ENCODE peak calls at places on chromosomes 1 and 21, in four cellular contexts. B is HepG2, D is K562, Z is IMR-90. X is an unnamed sample.

GRCh38 chr1:27602510-27603319 is 1.2 kb downstream of the AHDC1 start:
- DNase-seq in B (no peak), Z (peak; percentile 31), D (peak; percentile 81), X (peak; percentile 25)

GRCh38 chr1:98854137-98854536 is 150.5 kb downstream of the PLPPR5 start:
- DNase-seq in D (no peak), Z (no peak), B (no peak), X (no peak)

GRCh38 chr21:22961248-22961647 is 1963.0 kb downstream of the NCAM2 start:
- DNase-seq in Z (no peak), D (no peak), B (no peak), X (no peak)

GRCh38 chr1:26025517-26025916 is 3.9 kb downstream of the EXTL1 start:
- DNase-seq in Z (no peak), D (no peak), B (no peak), X (no peak)

GRCh38 chr1:235051521-235051920 is 77.1 kb downstream of the TOMM20 start:
- DNase-seq in Z (no peak), B (no peak), D (no peak), X (no peak)

GRCh38 chr1:25210728-25211127 is 21.6 kb downstream of the SYF2 start:
- DNase-seq in Z (no peak), D (no peak), B (no peak), X (no peak)

GRCh38 chr1:166270476-166271150 is 103.8 kb upstream of the FAM78B start:
- DNase-seq in B (no peak), D (no peak), Z (no peak), X (no peak)

GRCh38 chr1:10679521-10680220 is 116.8 kb downstream of the CASZ1 start:
- DNase-seq in D (peak; percentile 75), Z (peak; percentile 62), B (peak; percentile 82), X (peak; percentile 57)

GRCh38 chr1:4659247-4659646 is 4.8 kb downstream of the AJAP1 start:
- DNase-seq in Z (no peak), D (no peak), B (no peak), X (no peak)

GRCh38 chr1:28804071-28804470 is 7.9 kb upstream of the OPRD1 start:
- DNase-seq in B (no peak), Z (no peak), D (no peak), X (no peak)

GRCh38 chr1:49046305-49046704 is 269.6 kb upstream of the BEND5 start:
- DNase-seq in Z (no peak), D (no peak), B (no peak), X (no peak)

GRCh38 chr1:54227091-54227602 is 27.2 kb downstream of the MRPL37 start:
- DNase-seq in D (no peak), Z (peak; percentile 51), B (peak; percentile 27), X (peak; percentile 49)

GRCh38 chr1:96544831-96545221 is 176.8 kb upstream of the PTBP2 start:
- DNase-seq in Z (no peak), B (no peak), D (no peak), X (no peak)

GRCh38 chr1:34597877-34598514 is 156.9 kb upstream of the GJB5 start:
- DNase-seq in B (peak; percentile 32), Z (peak; percentile 6), D (peak; percentile 78), X (peak; percentile 46)

GRCh38 chr1:111908222-111908621 is 81.2 kb downstream of the KCND3 start:
- DNase-seq in D (no peak), B (no peak), Z (no peak), X (no peak)

GRCh38 chr1:77888429-77889239 is at the start of gene NEXN:
- DNase-seq in B (peak; percentile 44), Z (peak; percentile 79), D (peak; percentile 52), X (peak; percentile 13)

GRCh38 chr1:245153081-245153644 is 1.6 kb upstream of the KIF26B start:
- DNase-seq in Z (peak; percentile 72), D (peak; percentile 70), B (peak; percentile 43), X (peak; percentile 68)

GRCh38 chr1:204680461-204680860 is 5.1 kb downstream of the LRRN2 start:
- DNase-seq in D (no peak), B (no peak), Z (no peak), X (no peak)

GRCh38 chr1:243745361-243745760 is 104.7 kb downstream of the AKT3 start:
- DNase-seq in Z (peak; percentile 33), B (no peak), D (no peak), X (no peak)

GRCh38 chr1:197924516-197925123 is 7.4 kb downstream of the LHX9 start:
- DNase-seq in Z (peak; percentile 61), D (peak; percentile 61), B (peak; percentile 53), X (peak; percentile 75)

GRCh38 chr1:26181586-26182371 is 4.5 kb downstream of the CNKSR1 start:
- DNase-seq in Z (peak; percentile 13), D (no peak), B (no peak), X (no peak)

GRCh38 chr1:96306809-96307208 is 414.8 kb upstream of the PTBP2 start:
- DNase-seq in B (no peak), Z (peak; percentile 71), D (no peak), X (no peak)

GRCh38 chr1:109634771-109635750 is 15.4 kb downstream of the AMPD2 start:
- DNase-seq in Z (no peak), D (no peak), B (no peak), X (no peak)

GRCh38 chr1:163436133-163436532 is 114.4 kb downstream of the NUF2 start:
- DNase-seq in Z (no peak), B (no peak), D (no peak), X (no peak)

GRCh38 chr1:11262171-11263049 is at the start of gene MTOR:
- DNase-seq in Z (peak; percentile 100), B (peak; percentile 99), D (peak; percentile 100), X (peak; percentile 94)

GRCh38 chr1:45403298-45404079 is 63.2 kb upstream of the MUTYH start:
- DNase-seq in B (no peak), Z (no peak), D (no peak), X (no peak)

GRCh38 chr1:50424045-50424939 is 1.0 kb upstream of the DMRTA2 start:
- DNase-seq in D (no peak), Z (no peak), B (no peak), X (no peak)

GRCh38 chr1:223720987-223721591 is 8.8 kb downstream of the CAPN2 start:
- DNase-seq in Z (peak; percentile 95), B (no peak), D (no peak), X (peak; percentile 87)

GRCh38 chr1:76202670-76203069 is 128.1 kb downstream of the ST6GALNAC3 start:
- DNase-seq in D (no peak), Z (no peak), B (no peak), X (no peak)

GRCh38 chr1:183438060-183438459 is 19.9 kb upstream of the NMNAT2 start:
- DNase-seq in B (no peak), Z (no peak), D (no peak), X (no peak)

GRCh38 chr1:212518188-212518951 is 85.7 kb downstream of the NENF start:
- DNase-seq in D (no peak), B (peak; percentile 74), Z (peak; percentile 84), X (peak; percentile 75)

GRCh38 chr1:228125185-228125584 is 14.9 kb upstream of the GUK1 start:
- DNase-seq in Z (no peak), B (no peak), D (no peak), X (no peak)

GRCh38 chr21:33825898-33826297 is 89.7 kb downstream of the ATP5PO start:
- DNase-seq in D (no peak), Z (peak; percentile 65), B (no peak), X (no peak)

GRCh38 chr1:2919826-2920225 is 101.4 kb upstream of the ACTRT2 start:
- DNase-seq in B (no peak), Z (no peak), D (no peak), X (no peak)

GRCh38 chr1:108590436-108590835 is 30.5 kb downstream of the EEIG2 start:
- DNase-seq in B (no peak), D (no peak), Z (peak; percentile 17), X (no peak)

GRCh38 chr21:46079357-46080170 is 18.3 kb upstream of the COL6A2 start:
- DNase-seq in Z (peak; percentile 96), B (no peak), D (no peak), X (no peak)

GRCh38 chr1:169426174-169426716 is 1.0 kb downstream of the CCDC181 start:
- DNase-seq in D (no peak), B (no peak), Z (no peak), X (no peak)
- TF ChIP-seq MAZ in D (no peak), B (no peak), Z (no peak), X (no peak)

GRCh38 chr1:171468120-171468790 is 17.1 kb upstream of the PRRC2C start:
- DNase-seq in D (no peak), Z (peak; percentile 64), B (no peak), X (peak; percentile 16)
- TF ChIP-seq MAZ in D (no peak), Z (no peak), B (no peak), X (no peak)

DNA sequence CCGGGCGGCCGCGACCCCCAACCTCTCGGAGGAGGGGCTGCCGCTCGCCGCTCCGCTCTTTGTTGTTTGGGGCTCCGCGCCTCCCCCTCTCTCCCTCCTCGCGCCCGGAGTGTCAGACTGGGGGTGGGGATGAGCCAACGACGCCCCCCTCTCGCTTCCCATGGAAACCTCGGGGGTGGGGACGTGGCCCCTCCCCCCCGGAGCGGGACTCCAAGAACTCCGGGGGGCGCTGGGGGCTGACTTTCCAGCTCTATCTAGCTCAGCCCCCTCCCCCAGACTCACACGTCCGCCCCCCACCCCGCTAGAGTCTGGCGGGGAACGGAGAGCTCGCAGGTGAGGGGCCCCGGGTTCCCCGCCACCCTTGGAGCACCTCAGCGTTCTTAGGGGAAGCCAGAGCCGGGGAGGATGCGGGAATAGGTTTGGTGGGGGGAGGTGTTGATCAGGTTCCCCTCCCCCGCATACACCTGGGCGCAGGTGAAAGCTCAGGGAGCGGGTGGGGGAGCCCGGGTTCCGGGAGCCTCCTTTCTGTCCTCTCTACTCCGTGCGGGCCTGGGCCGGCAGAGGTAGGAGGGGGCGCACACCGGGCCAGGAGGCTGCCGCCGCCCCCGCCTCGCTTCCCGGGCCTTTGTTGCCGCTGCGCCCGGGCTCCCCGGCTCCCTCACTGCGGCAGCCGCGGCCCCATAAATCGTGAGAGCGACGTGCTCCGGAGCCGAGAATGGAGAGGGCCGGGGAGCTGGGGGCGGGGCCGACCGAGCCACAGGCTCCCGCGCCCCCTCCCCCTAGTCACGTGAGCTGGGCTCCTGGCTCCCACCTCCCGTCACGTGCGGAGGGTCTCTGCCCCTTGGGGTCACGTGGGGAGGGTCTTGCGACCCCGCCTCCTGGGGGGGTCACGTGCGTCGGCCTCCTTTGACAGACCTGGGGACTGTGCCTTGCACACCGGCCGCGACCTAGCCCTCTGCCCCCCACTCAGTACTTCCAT is 1.9 kb downstream of the EFNA3 start:
- DNase-seq in D (peak; percentile 66), B (no peak), Z (no peak), X (no peak)
- TF ChIP-seq MAZ in D (peak; percentile 20), B (no peak), Z (no peak), X (no peak)

DNA sequence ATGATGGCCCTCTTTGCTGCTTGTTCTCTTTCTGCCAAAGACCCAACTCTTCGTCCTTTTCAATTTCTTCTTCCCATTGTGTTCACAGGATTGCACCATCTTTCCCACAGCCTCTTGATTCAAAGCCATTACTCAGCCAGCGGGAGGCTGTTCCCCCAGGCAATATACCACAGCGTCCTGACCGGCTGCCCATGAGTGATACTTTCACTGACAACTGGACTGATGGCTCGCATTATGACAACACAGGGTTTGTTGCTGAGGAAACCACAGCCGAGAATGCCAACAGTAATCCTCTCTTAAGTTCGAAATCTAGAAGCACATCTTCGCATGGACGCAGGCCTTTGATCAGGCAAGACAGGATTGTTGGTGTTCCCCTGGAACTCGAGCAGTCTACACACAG is 167.4 kb downstream of the LRRC40 start:
- DNase-seq in D (no peak), B (no peak), Z (no peak), X (no peak)
- TF ChIP-seq MAZ in D (no peak), B (no peak), Z (no peak), X (no peak)

GRCh38 chr1:41483960-41484844 is at the start of gene EDN2:
- DNase-seq in D (no peak), Z (no peak), B (no peak), X (peak; percentile 28)
- TF ChIP-seq MAZ in D (no peak), Z (no peak), B (no peak), X (no peak)

GRCh38 chr1:9618912-9619679 is 30.4 kb downstream of the TMEM201 start:
- DNase-seq in D (no peak), Z (no peak), B (no peak), X (no peak)
- TF ChIP-seq MAZ in D (no peak), Z (no peak), B (no peak), X (no peak)

X was measured in A549.